ENCODE peak calls at places on chromosome X, in eight cellular contexts. U, R, O, P, M, N, W and D are unnamed samples.

GRCh38 chrX:21778236-21778635 is 20.3 kb upstream of the SMPX start:
- DNase-seq in P (no peak), R (no peak), O (no peak), N (peak; percentile 2), W (no peak), U (no peak), M (no peak), D (no peak)

GRCh38 chrX:9071031-9071650 is 37.2 kb upstream of the FAM9B start:
- DNase-seq in O (no peak), P (no peak), W (no peak), M (peak; percentile 48), R (no peak), U (no peak), N (no peak), D (no peak)

GRCh38 chrX:38327007-38327774 is at the start of gene RPGR:
- DNase-seq in R (peak; percentile 91), M (peak; percentile 95), P (peak; percentile 84), O (peak; percentile 83), W (peak; percentile 90), N (peak; percentile 90), U (peak; percentile 89), D (peak; percentile 91)

GRCh38 chrX:31606796-31607195 is 535.0 kb upstream of the FTHL17 start:
- DNase-seq in W (no peak), U (no peak), P (no peak), N (no peak), O (no peak), M (no peak), R (no peak), D (no peak)

GRCh38 chrX:78315745-78316144 is 11.7 kb downstream of the CYSLTR1 start:
- DNase-seq in M (no peak), W (no peak), O (no peak), N (no peak), U (no peak), P (no peak), R (no peak), D (no peak)

GRCh38 chrX:9873952-9874351 is 87.7 kb downstream of the SHROOM2 start:
- DNase-seq in U (peak; percentile 16), O (no peak), M (peak; percentile 32), W (peak; percentile 36), P (peak; percentile 3), R (peak; percentile 58), N (peak; percentile 70), D (no peak)

GRCh38 chrX:132480581-132481203 is 8.1 kb downstream of the MBNL3 start:
- DNase-seq in O (no peak), N (no peak), P (peak; percentile 58), R (peak; percentile 43), M (peak; percentile 36), W (peak; percentile 21), U (peak; percentile 1), D (no peak)

GRCh38 chrX:98795636-98796035 is 1614.4 kb downstream of the PCDH19 start:
- DNase-seq in U (no peak), O (no peak), W (no peak), N (no peak), P (no peak), M (peak; percentile 62), R (no peak), D (peak; percentile 4)

GRCh38 chrX:74449322-74449936 is 28.1 kb downstream of the SLC16A2 start:
- DNase-seq in N (no peak), U (no peak), M (peak; percentile 56), W (no peak), R (no peak), P (no peak), O (no peak), D (no peak)

GRCh38 chrX:46624090-46624786 is 50.7 kb downstream of the CHST7 start:
- DNase-seq in N (no peak), M (no peak), P (peak; percentile 10), U (no peak), O (no peak), R (no peak), W (no peak), D (no peak)

GRCh38 chrX:13891367-13892146 is 74.7 kb upstream of the GPM6B start:
- DNase-seq in R (no peak), W (no peak), O (no peak), P (no peak), U (peak; percentile 51), N (no peak), M (peak; percentile 71), D (no peak)

GRCh38 chrX:118978451-118978850 is 4.0 kb downstream of the LONRF3 start:
- DNase-seq in O (no peak), W (no peak), U (no peak), R (no peak), P (no peak), M (no peak), N (no peak), D (no peak)